ENCODE peak calls at places on chromosome 19, in five cellular contexts. E is heart left ventricle; B is CD8-positive, alpha-beta T cell; I is GM23248; Q is prostate gland. C is an unnamed sample.

GRCh38 chr19:33317522-33317921 is 15.2 kb upstream of the CEBPA start:
- DNase-seq in E (no peak), B (no peak), I (no peak), Q (no peak), C (no peak)

GRCh38 chr19:812819-813358 is 8.9 kb downstream of the PLPPR3 start:
- DNase-seq in E (no peak), B (peak; percentile 18), I (no peak), Q (no peak), C (no peak)

GRCh38 chr19:45772130-45772880 is 3.3 kb upstream of the SIX5 start:
- DNase-seq in E (no peak), B (peak; percentile 10), I (no peak), Q (no peak), C (no peak)

GRCh38 chr19:30877591-30878230 is 471.5 kb downstream of the TSHZ3 start:
- DNase-seq in E (no peak), B (no peak), I (no peak), Q (no peak), C (no peak)

GRCh38 chr19:7575426-7576040 is 20.1 kb upstream of the CAMSAP3 start:
- DNase-seq in E (no peak), B (no peak), I (peak; percentile 52), Q (no peak), C (no peak)

GRCh38 chr19:4374451-4375163 is 25.7 kb downstream of the SH3GL1 start:
- DNase-seq in E (peak; percentile 84), B (no peak), I (peak; percentile 96), Q (no peak), C (peak; percentile 96)

GRCh38 chr19:51712461-51713081 is 11.2 kb downstream of the HAS1 start:
- DNase-seq in E (no peak), B (no peak), I (peak; percentile 52), Q (no peak), C (no peak)

GRCh38 chr19:54164369-54165068 is 5.0 kb upstream of the LENG1 start:
- DNase-seq in E (peak; percentile 82), B (peak; percentile 49), I (peak; percentile 50), Q (peak; percentile 68), C (no peak)

GRCh38 chr19:27529158-27529557 is 1683.8 kb downstream of the UQCRFS1 start:
- DNase-seq in E (no peak), B (no peak), I (no peak), Q (no peak), C (no peak)

GRCh38 chr19:51548891-51549305 is 17.4 kb upstream of the SIGLEC6 start:
- DNase-seq in E (no peak), B (no peak), I (no peak), Q (no peak), C (no peak)

DNA sequence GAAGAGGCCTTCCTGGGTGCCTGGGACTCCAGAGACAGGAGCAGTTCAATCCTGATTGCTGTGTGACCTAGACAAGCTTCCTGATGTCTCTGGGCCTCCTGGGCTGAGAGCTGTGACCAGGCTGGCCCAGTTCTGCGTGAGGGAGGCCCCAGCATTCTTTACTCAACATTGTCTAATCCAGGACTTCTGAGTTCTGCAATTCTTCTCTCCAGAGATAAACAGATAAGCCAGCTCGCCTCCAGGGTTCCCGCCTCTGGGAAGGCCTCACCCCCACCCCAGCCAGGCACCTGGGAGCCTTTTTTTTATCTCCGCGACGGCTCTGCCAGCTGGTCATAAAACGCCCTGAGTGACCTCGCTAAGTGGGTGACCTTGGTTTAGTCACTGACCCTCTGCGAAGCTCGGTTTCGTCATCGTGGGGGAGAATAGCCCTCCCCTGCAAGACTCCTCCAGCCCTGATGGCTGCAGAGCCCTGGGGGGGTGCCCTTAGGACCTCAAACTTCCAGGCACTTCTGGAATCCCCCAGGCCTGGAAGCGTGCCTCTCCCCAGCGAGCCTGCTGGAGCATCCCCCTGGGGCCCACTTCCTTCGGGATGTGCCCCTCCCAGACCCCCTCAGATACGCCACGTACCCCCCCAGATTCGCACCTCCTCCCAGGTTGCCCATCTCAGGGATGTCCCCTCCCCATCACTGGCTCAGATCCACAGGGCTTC is 1.9 kb downstream of the SULT2B1 start:
- DNase-seq in E (no peak), B (no peak), I (peak; percentile 79), Q (peak; percentile 54), C (no peak)
- H3K4me1 ChIP-seq in E (no peaks in the 10 kb centered on the region), B (no peaks in the 10 kb centered on the region), I (peaks cover 14% of the 10 kb centered on the region), Q (peaks cover 5% of the 10 kb centered on the region), C (no peaks in the 10 kb centered on the region)

GRCh38 chr19:12995596-12996541 is 594 bp downstream of the NFIX start:
- DNase-seq in E (peak; percentile 65), B (no peak), I (peak; percentile 59), Q (no peak), C (peak; percentile 64)
- H3K4me3 ChIP-seq in E (peak overlapping the region; percentile 84), B (peak overlapping the region; percentile 33), I (peak overlapping the region; percentile 99), Q (peak overlapping the region; percentile 78), C (peak overlapping the region; percentile 80)

GRCh38 chr19:13842294-13843103 is 34.4 kb upstream of the NANOS3 start:
- DNase-seq in E (peak; percentile 93), B (peak; percentile 63), I (peak; percentile 86), Q (peak; percentile 85), C (peak; percentile 92)

GRCh38 chr19:13840751-13841338 is 36.1 kb upstream of the NANOS3 start:
- DNase-seq in E (no peak), B (peak; percentile 17), I (no peak), Q (no peak), C (no peak)

GRCh38 chr19:13844130-13844631 is 32.8 kb upstream of the NANOS3 start:
- DNase-seq in E (peak; percentile 32), B (no peak), I (peak; percentile 25), Q (no peak), C (no peak)

GRCh38 chr19:13841339-13842293 is 35.3 kb upstream of the NANOS3 start:
- DNase-seq in E (peak; percentile 78), B (peak; percentile 40), I (peak; percentile 81), Q (peak; percentile 77), C (peak; percentile 80)

GRCh38 chr19:13843104-13843921 is 33.6 kb upstream of the NANOS3 start:
- DNase-seq in E (peak; percentile 64), B (no peak), I (peak; percentile 76), Q (peak; percentile 76), C (peak; percentile 88)
- H3K4me1 ChIP-seq in E (peaks cover 45% of the 10 kb centered on the region), B (peaks cover 89% of the 10 kb centered on the region), I (peaks cover 28% of the 10 kb centered on the region), Q (peaks cover 24% of the 10 kb centered on the region), C (no peaks in the 10 kb centered on the region)

GRCh38 chr19:5895890-5896289 is 7.7 kb downstream of the NDUFA11 start:
- DNase-seq in E (no peak), B (no peak), I (no peak), Q (no peak), C (no peak)
- H3K4me3 ChIP-seq in E (no peak overlapping the region), B (no peak overlapping the region), I (no peak overlapping the region), Q (no peak overlapping the region), C (no peak overlapping the region)

GRCh38 chr19:11420429-11420893 is 1.3 kb upstream of the RGL3 start:
- DNase-seq in E (peak; percentile 86), B (no peak), I (peak; percentile 67), Q (no peak), C (peak; percentile 76)
- H3K4me1 ChIP-seq in E (peaks cover 17% of the 10 kb centered on the region), B (peaks cover 49% of the 10 kb centered on the region), I (no peaks in the 10 kb centered on the region), Q (no peaks in the 10 kb centered on the region), C (no peaks in the 10 kb centered on the region)

GRCh38 chr19:19224852-19225494 is 13.2 kb downstream of the NCAN start:
- DNase-seq in E (peak; percentile 70), B (peak; percentile 81), I (peak; percentile 74), Q (peak; percentile 26), C (peak; percentile 87)
- H3K4me3 ChIP-seq in E (peak overlapping the region; percentile 37), B (peak overlapping the region; percentile 37), I (peak overlapping the region; percentile 46), Q (peak overlapping the region; percentile 21), C (peak overlapping the region; percentile 17)

GRCh38 chr19:5969476-5969875 is 8.5 kb downstream of the RANBP3 start:
- DNase-seq in E (no peak), B (no peak), I (no peak), Q (no peak), C (peak; percentile 7)
- H3K4me1 ChIP-seq in E (peaks cover 50% of the 10 kb centered on the region), B (peaks cover 89% of the 10 kb centered on the region), I (peaks cover 26% of the 10 kb centered on the region), Q (peaks cover 19% of the 10 kb centered on the region), C (no peaks in the 10 kb centered on the region)

GRCh38 chr19:11238041-11238440 is 1.4 kb upstream of the ANGPTL8 start:
- DNase-seq in E (no peak), B (no peak), I (no peak), Q (no peak), C (no peak)
- H3K4me3 ChIP-seq in E (no peak overlapping the region), B (no peak overlapping the region), I (no peak overlapping the region), Q (no peak overlapping the region), C (no peak overlapping the region)

C was measured in aorta.